ENCODE peak calls at places on chromosomes 4 and X, in four cellular contexts. A is H1, O is K562, T is GM12878. L is an unnamed sample.

GRCh38 chr4:147071341-147071740 is 125.7 kb upstream of the TTC29 start:
- DNase-seq in A (no peak), O (no peak), T (no peak), L (no peak)

GRCh38 chrX:70030242-70030823 is 19.4 kb downstream of the AWAT2 start:
- DNase-seq in A (no peak), O (peak), T (no peak), L (peak)

GRCh38 chr4:147425019-147425418 is 55.9 kb upstream of the EDNRA start:
- DNase-seq in A (no peak), O (no peak), T (no peak), L (peak)

GRCh38 chrX:80334583-80334982 is 85.7 kb upstream of the TENT5D start:
- DNase-seq in A (no peak), O (no peak), T (no peak), L (no peak)

GRCh38 chr4:11790230-11790629 is 361.5 kb upstream of the HS3ST1 start:
- DNase-seq in A (no peak), O (no peak), T (no peak), L (no peak)

GRCh38 chr4:27094785-27095184 is 234.1 kb downstream of the STIM2 start:
- DNase-seq in A (no peak), O (no peak), T (no peak), L (no peak)

GRCh38 chr4:139300431-139301142 is 718 bp upstream of the NAA15 start:
- DNase-seq in A (no peak), O (peak), T (peak), L (peak)

GRCh38 chr4:163679189-163679588 is 184.7 kb downstream of the TMA16 start:
- DNase-seq in A (no peak), O (peak), T (no peak), L (peak)

GRCh38 chr4:87153078-87153477 is 67.3 kb downstream of the KLHL8 start:
- DNase-seq in A (no peak), O (no peak), T (no peak), L (no peak)

GRCh38 chr4:83232087-83232486 is 52.5 kb downstream of the COQ2 start:
- DNase-seq in A (no peak), O (no peak), T (no peak), L (no peak)

GRCh38 chr4:145909331-145909730 is 29.3 kb downstream of the ZNF827 start:
- DNase-seq in A (peak), O (peak), T (no peak), L (no peak)

GRCh38 chrX:87299563-87300160 is 217.9 kb upstream of the KLHL4 start:
- DNase-seq in A (no peak), O (peak), T (no peak), L (peak)

GRCh38 chr4:24913099-24913445 is 230 bp upstream of the CCDC149 start:
- DNase-seq in A (no peak), O (no peak), T (no peak), L (no peak)

GRCh38 chr4:11618666-11619282 is 190.1 kb upstream of the HS3ST1 start:
- DNase-seq in A (no peak), O (no peak), T (no peak), L (no peak)

GRCh38 chr4:2954358-2955185 is 8.6 kb downstream of the NOP14 start:
- DNase-seq in A (no peak), O (peak), T (peak), L (no peak)

GRCh38 chr4:129230836-129231235 is 134.9 kb downstream of the C4orf33 start:
- DNase-seq in A (no peak), O (no peak), T (no peak), L (no peak)

DNA sequence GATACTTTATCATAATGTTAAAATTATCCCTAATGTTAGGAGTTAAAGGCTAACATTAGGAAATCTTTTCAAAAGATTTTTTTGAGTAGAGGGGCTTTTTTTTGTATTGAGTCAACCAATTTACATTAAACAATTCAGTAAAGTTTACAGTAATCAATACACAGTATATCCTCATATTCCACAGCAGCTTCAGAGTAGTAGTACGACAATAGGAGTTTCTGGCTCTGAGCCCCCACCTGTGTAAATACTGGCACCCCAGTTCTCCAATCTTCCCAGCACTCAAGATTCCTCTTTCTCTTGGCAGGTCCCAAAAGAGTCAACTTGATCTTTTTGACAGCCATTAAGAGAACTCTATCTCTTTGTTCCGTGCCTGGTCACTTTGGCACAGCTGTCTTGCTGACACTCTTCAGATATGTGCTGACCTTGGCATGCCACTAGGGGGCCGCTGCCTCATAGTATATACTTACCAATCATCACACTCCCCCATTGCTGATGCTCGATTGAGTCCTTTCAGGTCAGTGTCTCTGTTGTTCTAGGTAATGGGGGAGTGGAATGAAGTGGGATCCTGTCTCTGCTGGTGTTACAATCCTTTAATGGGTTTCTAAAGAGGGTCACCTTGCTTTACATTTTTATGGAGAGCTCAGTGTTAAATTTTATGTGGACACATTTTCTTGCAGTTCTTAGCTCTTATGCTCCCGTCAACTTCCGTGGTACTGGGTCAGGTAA is 19.5 kb upstream of the CCNI start:
- DNase-seq in A (peak), O (peak), T (no peak), L (peak)
- TF ChIP-seq CHD1 in A (no peak), O (no peak), T (no peak), L (no peak)

GRCh38 chr4:110195561-110196205 is 2.7 kb downstream of the ELOVL6 start:
- DNase-seq in A (no peak), O (peak), T (no peak), L (peak)
- TF ChIP-seq CHD1 in A (no peak), O (no peak), T (no peak), L (no peak)

GRCh38 chr4:103021120-103021519 is 1.6 kb upstream of the SLC9B1 start:
- DNase-seq in A (no peak), O (no peak), T (no peak), L (no peak)

GRCh38 chr4:103019319-103020124 is at the start of gene SLC9B1:
- DNase-seq in A (peak), O (peak), T (peak), L (peak)

DNA sequence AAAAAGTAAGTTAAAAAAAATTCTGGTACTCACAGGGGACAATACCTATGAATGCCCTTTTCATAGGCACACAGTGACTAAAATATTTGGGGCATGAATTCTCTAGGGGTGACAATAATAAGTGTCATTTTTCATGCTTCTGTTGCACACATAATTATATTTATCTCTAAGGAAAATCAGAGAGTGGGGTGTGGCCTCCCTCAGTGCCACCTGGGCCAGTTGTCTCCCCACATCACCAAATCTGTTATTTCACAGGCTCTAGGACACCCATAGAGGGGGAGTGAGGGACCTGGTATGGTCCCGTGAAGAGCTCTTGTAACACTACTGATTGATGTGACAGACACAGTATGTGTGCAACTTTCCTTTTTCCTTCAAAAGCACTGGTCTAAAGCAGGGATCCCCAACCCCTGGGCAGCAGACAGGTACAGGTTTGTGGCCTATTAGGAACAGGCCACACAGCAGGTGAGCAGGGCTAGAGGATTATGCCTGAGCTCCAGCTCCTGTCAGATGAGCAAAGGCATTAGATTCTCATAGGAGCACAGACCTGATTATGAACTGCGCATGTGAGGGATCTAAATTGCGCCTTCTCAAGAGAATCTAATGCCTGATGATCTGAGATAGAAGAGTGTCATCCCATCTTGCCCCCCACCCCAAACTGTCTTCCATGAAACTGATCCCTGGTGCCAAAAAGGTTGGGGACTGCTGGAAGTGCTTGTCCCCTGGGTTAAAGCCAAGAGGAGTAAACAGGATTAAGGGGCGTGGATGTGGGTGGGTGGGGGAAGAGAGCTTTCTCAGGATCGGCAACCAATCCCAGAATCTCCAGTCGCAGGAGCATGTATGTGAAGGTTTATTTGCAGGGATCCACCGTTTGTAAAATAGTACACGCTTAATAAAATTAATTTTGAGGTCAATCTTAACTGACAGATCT is 850 bp downstream of the SLC9B1 start:
- DNase-seq in A (no peak), O (peak), T (no peak), L (no peak)
- TF ChIP-seq CHD1 in A (no peak), O (no peak), T (no peak), L (no peak)

GRCh38 chr4:183659919-183660318 is 826 bp downstream of the TRAPPC11 start:
- DNase-seq in A (no peak), O (peak), T (no peak), L (peak)
- TF ChIP-seq CHD1 in A (no peak), O (no peak), T (no peak), L (no peak)

GRCh38 chr4:156578713-156579112 is 392.9 kb downstream of the PDGFC start:
- DNase-seq in A (no peak), O (no peak), T (no peak), L (no peak)

GRCh38 chr4:156581693-156582092 is 389.9 kb downstream of the PDGFC start:
- DNase-seq in A (no peak), O (no peak), T (no peak), L (no peak)

GRCh38 chr4:156583265-156583664 is 388.3 kb downstream of the PDGFC start:
- DNase-seq in A (no peak), O (no peak), T (no peak), L (no peak)

GRCh38 chr4:156581282-156581681 is 390.3 kb downstream of the PDGFC start:
- DNase-seq in A (no peak), O (no peak), T (no peak), L (no peak)

DNA sequence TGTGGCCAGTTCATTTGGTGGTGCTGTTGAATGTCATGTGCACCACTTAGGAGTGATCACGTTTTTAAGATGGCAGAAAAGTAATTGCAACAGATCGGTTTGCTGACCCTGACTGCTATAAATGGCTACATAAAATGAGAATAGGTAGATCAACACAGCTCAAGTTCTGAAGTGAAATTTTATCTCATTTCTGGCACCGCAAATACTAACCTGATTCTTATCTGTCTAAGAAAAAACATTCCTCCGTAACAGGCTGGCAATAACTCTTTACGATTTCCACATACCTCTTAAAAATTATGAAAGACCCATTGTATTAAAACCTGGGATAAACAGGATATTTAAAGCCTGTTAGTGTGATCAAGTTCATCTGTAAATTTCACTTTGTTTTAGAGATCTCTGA is 387.5 kb downstream of the PDGFC start:
- DNase-seq in A (no peak), O (no peak), T (no peak), L (no peak)
- TF ChIP-seq CHD1 in A (no peak), O (no peak), T (no peak), L (no peak)